ENCODE peak calls at places on chromosomes 13 and 19, in five cellular contexts. Y, E, C, U and X are unnamed samples.

GRCh38 chr19:21668072-21668471 is 99.3 kb downstream of the ZNF100 start:
- DNase-seq in Y (no peak), E (no peak), C (no peak), U (no peak), X (no peak)

GRCh38 chr13:110643768-110644421 is 28.6 kb downstream of the NAXD start:
- DNase-seq in Y (no peak), E (no peak), C (no peak), U (no peak), X (no peak)

GRCh38 chr19:41792513-41793413 is 3.6 kb upstream of the CEACAM3 start:
- DNase-seq in Y (peak; percentile 21), E (peak; percentile 84), C (peak; percentile 53), U (no peak), X (peak; percentile 58)

GRCh38 chr19:36488816-36489138 is 584 bp downstream of the ZNF566 start:
- DNase-seq in Y (peak; percentile 39), E (no peak), C (peak; percentile 56), U (no peak), X (peak; percentile 13)

GRCh38 chr19:1104452-1105216 is 840 bp downstream of the GPX4 start:
- DNase-seq in Y (peak; percentile 72), E (peak; percentile 87), C (peak; percentile 86), U (no peak), X (no peak)

GRCh38 chr13:27137759-27138158 is 33.9 kb downstream of the USP12 start:
- DNase-seq in Y (no peak), E (peak; percentile 22), C (no peak), U (no peak), X (no peak)

GRCh38 chr19:13068064-13068807 is 34.4 kb downstream of the LYL1 start:
- DNase-seq in Y (no peak), E (no peak), C (peak; percentile 31), U (no peak), X (no peak)

GRCh38 chr19:19026299-19026971 is 6.9 kb downstream of the SUGP2 start:
- DNase-seq in Y (peak; percentile 24), E (peak; percentile 27), C (no peak), U (no peak), X (no peak)

GRCh38 chr13:19069684-19070397 is 111.8 kb downstream of the TUBA3C start:
- DNase-seq in Y (no peak), E (no peak), C (no peak), U (no peak), X (no peak)

GRCh38 chr19:29516358-29516725 is 9.5 kb upstream of the VSTM2B start:
- DNase-seq in Y (no peak), E (no peak), C (no peak), U (no peak), X (no peak)

GRCh38 chr13:94335786-94336357 is 143.6 kb downstream of the DCT start:
- DNase-seq in Y (no peak), E (no peak), C (no peak), U (no peak), X (no peak)

GRCh38 chr13:95643471-95643813 is 1.1 kb downstream of the DZIP1 start:
- DNase-seq in Y (peak; percentile 6), E (peak; percentile 43), C (no peak), U (no peak), X (no peak)

GRCh38 chr13:32045963-32046785 is 14.6 kb downstream of the FRY start:
- DNase-seq in Y (peak; percentile 92), E (peak; percentile 31), C (no peak), U (no peak), X (no peak)

GRCh38 chr13:113842336-113843062 is 21.4 kb downstream of the GAS6 start:
- DNase-seq in Y (no peak), E (no peak), C (no peak), U (no peak), X (no peak)

GRCh38 chr13:111944171-111944583 is 122.8 kb upstream of the SOX1 start:
- DNase-seq in Y (no peak), E (no peak), C (no peak), U (no peak), X (no peak)

GRCh38 chr19:34134190-34135032 is 37.9 kb upstream of the LSM14A start:
- DNase-seq in Y (peak; percentile 70), E (peak; percentile 90), C (peak; percentile 98), U (peak; percentile 56), X (peak; percentile 66)

GRCh38 chr19:33392341-33393285 is 19.1 kb downstream of the CEBPG start:
- DNase-seq in Y (peak; percentile 92), E (no peak), C (no peak), U (no peak), X (no peak)

GRCh38 chr13:97043302-97043701 is 49.0 kb upstream of the OXGR1 start:
- DNase-seq in Y (no peak), E (no peak), C (no peak), U (no peak), X (no peak)

GRCh38 chr13:96540656-96541055 is 450.7 kb downstream of the HS6ST3 start:
- DNase-seq in Y (no peak), E (no peak), C (no peak), U (no peak), X (no peak)

GRCh38 chr19:1027020-1027952 is 878 bp downstream of the CNN2 start:
- DNase-seq in Y (no peak), E (no peak), C (no peak), U (no peak), X (no peak)

GRCh38 chr13:80047406-80047805 is 293.5 kb downstream of the SPRY2 start:
- DNase-seq in Y (no peak), E (no peak), C (no peak), U (no peak), X (no peak)

GRCh38 chr13:49859568-49859967 is 67.1 kb upstream of the KPNA3 start:
- DNase-seq in Y (peak; percentile 72), E (no peak), C (no peak), U (no peak), X (peak; percentile 60)

GRCh38 chr19:46289724-46290619 is 6.9 kb upstream of the HIF3A start:
- DNase-seq in Y (no peak), E (no peak), C (no peak), U (no peak), X (no peak)

GRCh38 chr19:51098366-51099069 is 9.7 kb downstream of the CTU1 start:
- DNase-seq in Y (no peak), E (peak; percentile 88), C (no peak), U (no peak), X (no peak)

GRCh38 chr19:16598848-16599247 is 26.6 kb upstream of the SLC35E1 start:
- DNase-seq in Y (no peak), E (no peak), C (no peak), U (no peak), X (no peak)
- TF ChIP-seq EZH2 in Y (no peak), E (no peak), C (no peak), U (no peak), X (no peak)

DNA sequence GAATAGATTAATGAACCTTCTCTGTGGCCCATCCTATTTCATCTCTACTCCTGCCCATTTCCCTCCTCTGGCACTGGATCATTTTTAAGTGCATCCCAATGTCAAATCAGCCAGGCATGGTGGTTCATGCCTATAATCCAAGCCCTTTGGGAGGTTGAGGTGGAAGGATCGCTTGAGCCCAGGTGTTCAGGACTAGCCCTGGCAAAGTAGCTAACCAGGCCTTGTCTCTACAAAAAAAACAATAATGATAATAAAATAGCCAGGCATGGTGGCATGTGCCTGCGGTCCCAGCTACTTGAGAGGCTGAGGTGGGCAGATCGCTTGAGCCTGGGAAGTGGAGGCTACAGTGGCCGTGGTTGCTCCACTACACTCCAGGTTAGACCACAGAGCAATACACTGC is 517.0 kb downstream of the MYO16 start:
- DNase-seq in Y (no peak), E (no peak), C (no peak), U (no peak), X (no peak)
- H3K4me1 ChIP-seq in Y (no peaks in the 10 kb centered on the region), E (peaks cover 1% of the 10 kb centered on the region), C (no peaks in the 10 kb centered on the region), U (no peaks in the 10 kb centered on the region), X (peaks cover 5% of the 10 kb centered on the region)

GRCh38 chr13:86725105-86725504 is 925.9 kb upstream of the SLITRK6 start:
- DNase-seq in Y (no peak), E (peak; percentile 69), C (no peak), U (no peak), X (no peak)
- TF ChIP-seq REST in Y (no peak), E (no peak), C (no peak), U (no peak), X (no peak)

GRCh38 chr19:3357362-3357730 is 9.0 kb upstream of the NFIC start:
- DNase-seq in Y (no peak), E (no peak), C (no peak), U (no peak), X (no peak)

GRCh38 chr19:3357731-3358391 is 8.5 kb upstream of the NFIC start:
- DNase-seq in Y (no peak), E (peak; percentile 72), C (peak; percentile 57), U (no peak), X (no peak)

GRCh38 chr19:3359850-3360493 is 6.4 kb upstream of the NFIC start:
- DNase-seq in Y (no peak), E (peak; percentile 54), C (peak; percentile 63), U (no peak), X (no peak)

GRCh38 chr19:3358919-3359849 is 7.2 kb upstream of the NFIC start:
- DNase-seq in Y (no peak), E (peak; percentile 33), C (peak; percentile 94), U (no peak), X (no peak)

DNA sequence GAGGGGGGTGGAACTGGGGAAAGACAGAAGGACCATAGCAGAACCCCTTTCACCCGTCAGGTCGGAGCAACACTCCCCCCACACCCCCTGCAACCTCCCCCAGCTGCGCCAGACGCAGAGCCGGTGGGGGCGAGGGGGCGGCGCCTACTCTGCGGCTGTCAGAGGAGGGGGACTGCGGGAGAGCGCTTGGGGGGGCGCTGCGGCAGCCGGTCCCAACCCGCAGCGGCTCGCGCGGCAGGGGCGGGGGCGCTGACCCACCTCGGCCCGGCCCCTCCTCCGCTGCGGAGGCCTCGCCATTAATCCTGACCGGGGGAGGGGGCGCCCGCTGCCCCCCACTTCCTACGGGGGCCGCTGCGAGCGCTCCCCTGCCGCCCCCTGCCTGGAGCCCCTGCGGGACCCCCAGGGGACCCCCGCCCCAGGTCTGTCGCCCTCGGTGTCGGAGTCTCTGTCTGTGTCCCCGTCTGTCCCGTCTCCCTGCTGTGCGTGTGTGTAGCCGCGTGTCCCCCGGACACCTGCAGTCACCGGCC is 7.9 kb upstream of the NFIC start:
- DNase-seq in Y (no peak), E (no peak), C (no peak), U (no peak), X (no peak)
- TF ChIP-seq EZH2 in Y (no peak), E (peak; percentile 39), C (no peak), U (no peak), X (no peak)

GRCh38 chr19:2436384-2436783 is 9.0 kb upstream of the TIMM13 start:
- DNase-seq in Y (no peak), E (no peak), C (no peak), U (no peak), X (no peak)
- H3K4me1 ChIP-seq in Y (no peaks in the 10 kb centered on the region), E (no peaks in the 10 kb centered on the region), C (no peaks in the 10 kb centered on the region), U (no peaks in the 10 kb centered on the region), X (no peaks in the 10 kb centered on the region)